ENCODE peak calls at places on chromosomes 16 and 17, in six cellular contexts. Z is K562, T is HepG2, E is HCT116, Q is GM12878, F is upper lobe of left lung. J is an unnamed sample.
A peak's percentile ranks its signal among the peaks of the same experiment; 100 is the strongest.

GRCh38 chr16:10565167-10565566 is 15.2 kb downstream of the EMP2 start:
- ATAC-seq in Z (no peak), T (peak; percentile 25), E (no peak), Q (no peak), F (peak; percentile 20), J (peak; percentile 34)

GRCh38 chr16:10180042-10180770 is 2.0 kb downstream of the GRIN2A start:
- ATAC-seq in Z (no peak), T (no peak), E (no peak), Q (no peak), F (no peak), J (no peak)

GRCh38 chr16:53773150-53773846 is 69.3 kb downstream of the FTO start:
- ATAC-seq in Z (peak; percentile 81), T (peak; percentile 86), E (peak; percentile 51), Q (peak; percentile 79), F (peak; percentile 60), J (peak; percentile 52)

GRCh38 chr17:73281926-73282325 is 20.2 kb upstream of the CPSF4L start:
- ATAC-seq in Z (peak; percentile 33), T (no peak), E (no peak), Q (peak; percentile 95), F (no peak), J (no peak)

GRCh38 chr16:28822520-28823290 is at the start of gene ATXN2L:
- ATAC-seq in Z (peak; percentile 63), T (peak; percentile 41), E (peak; percentile 63), Q (peak; percentile 58), F (peak; percentile 92), J (peak; percentile 77)

GRCh38 chr17:56026894-56027293 is 126.4 kb upstream of the ANKFN1 start:
- ATAC-seq in Z (no peak), T (no peak), E (no peak), Q (no peak), F (no peak), J (no peak)

GRCh38 chr17:48871551-48872351 is 20.8 kb upstream of the ATP5MC1 start:
- ATAC-seq in Z (peak; percentile 73), T (peak; percentile 96), E (no peak), Q (peak; percentile 59), F (no peak), J (peak; percentile 68)

GRCh38 chr16:87978127-87978526 is 26.9 kb downstream of the BANP start:
- ATAC-seq in Z (no peak), T (no peak), E (no peak), Q (no peak), F (no peak), J (no peak)

GRCh38 chr17:63258785-63259184 is 187.3 kb downstream of the CYB561 start:
- ATAC-seq in Z (no peak), T (no peak), E (no peak), Q (no peak), F (peak; percentile 21), J (no peak)

DNA sequence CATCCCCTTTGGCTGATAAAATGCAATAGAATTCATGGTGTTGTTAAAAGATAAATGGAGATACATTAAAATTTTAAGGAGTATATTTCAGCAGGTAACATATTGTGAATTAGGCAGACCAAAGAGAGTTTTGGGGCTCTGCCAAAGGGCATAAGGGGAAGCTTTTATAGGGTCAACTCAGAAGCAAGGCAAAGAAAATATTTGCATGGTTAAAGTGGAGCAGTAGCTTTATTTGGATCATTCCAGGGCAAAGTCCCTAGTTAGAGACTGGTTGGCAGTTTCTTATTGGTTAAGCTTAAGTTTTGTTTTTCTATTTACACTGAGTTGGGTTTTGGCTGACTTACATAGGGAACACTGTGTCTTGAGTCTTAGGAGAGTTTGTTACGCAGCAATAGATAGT is 75.1 kb upstream of the CA10 start:
- ATAC-seq in Z (no peak), T (no peak), E (no peak), Q (no peak), F (no peak), J (no peak)
- TF ChIP-seq CTCF in Z (no peak), T (no peak), E (no peak), Q (no peak), F (no peak), J (no peak)

GRCh38 chr16:3112058-3112880 is at the start of gene ZNF205:
- ATAC-seq in Z (peak; percentile 91), T (peak; percentile 97), E (peak; percentile 99), Q (peak; percentile 44), F (peak; percentile 92), J (peak; percentile 89)
- TF ChIP-seq POLR2AphosphoS5 in Z (no peak), T (peak; percentile 62), E (peak; percentile 82), Q (no peak), F (no peak), J (no peak)

DNA sequence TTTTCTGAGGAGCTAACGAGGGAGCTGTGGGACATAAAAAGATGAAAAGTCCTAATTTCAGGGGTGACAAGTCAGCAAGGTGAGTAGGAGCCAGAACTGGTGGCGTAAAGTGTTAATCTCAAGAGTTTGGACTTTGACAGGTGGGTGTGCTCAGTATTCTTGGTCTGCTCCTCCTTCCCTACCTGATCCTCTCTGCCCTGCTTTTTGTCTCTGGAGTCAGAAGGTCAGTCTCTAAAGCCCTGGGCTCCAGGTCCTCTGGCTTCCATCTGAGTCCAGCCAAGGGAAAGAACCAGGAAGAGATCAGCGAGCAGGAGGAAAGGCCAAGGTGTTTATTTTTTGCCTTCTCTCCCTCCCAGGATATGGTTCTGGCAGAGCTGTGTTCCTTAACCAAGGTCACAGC is 21.3 kb downstream of the GFOD2 start:
- ATAC-seq in Z (no peak), T (peak; percentile 34), E (no peak), Q (no peak), F (no peak), J (no peak)
- TF ChIP-seq POLR2A in Z (no peak), T (no peak), E (no peak), Q (no peak), F (no peak), J (no peak)

GRCh38 chr17:81843713-81844326 is 9.0 kb upstream of the PPP1R27 start:
- ATAC-seq in Z (no peak), T (no peak), E (peak; percentile 3), Q (no peak), F (no peak), J (no peak)

GRCh38 chr17:81840826-81841778 is 6.3 kb upstream of the PPP1R27 start:
- ATAC-seq in Z (no peak), T (peak; percentile 53), E (no peak), Q (no peak), F (no peak), J (no peak)

GRCh38 chr17:81841866-81842265 is 7.0 kb upstream of the PPP1R27 start:
- ATAC-seq in Z (no peak), T (peak; percentile 0), E (no peak), Q (no peak), F (no peak), J (no peak)

GRCh38 chr17:81842725-81843504 is 8.1 kb upstream of the PPP1R27 start:
- ATAC-seq in Z (peak; percentile 39), T (no peak), E (peak; percentile 13), Q (peak; percentile 14), F (no peak), J (peak; percentile 60)

GRCh38 chr17:81842378-81842724 is 7.5 kb upstream of the PPP1R27 start:
- ATAC-seq in Z (no peak), T (no peak), E (no peak), Q (no peak), F (no peak), J (no peak)
- TF ChIP-seq CTCF in Z (no peak), T (no peak), E (no peak), Q (no peak), F (no peak), J (no peak)

GRCh38 chr16:3822366-3823045 is 58.0 kb downstream of the CREBBP start:
- ATAC-seq in Z (peak; percentile 38), T (no peak), E (no peak), Q (peak; percentile 40), F (peak; percentile 82), J (no peak)

GRCh38 chr16:3819175-3819527 is 61.4 kb downstream of the CREBBP start:
- ATAC-seq in Z (no peak), T (no peak), E (no peak), Q (no peak), F (no peak), J (no peak)

GRCh38 chr16:3823427-3823826 is 57.1 kb downstream of the CREBBP start:
- ATAC-seq in Z (no peak), T (no peak), E (no peak), Q (no peak), F (no peak), J (no peak)

GRCh38 chr16:3816326-3816725 is 64.2 kb downstream of the CREBBP start:
- ATAC-seq in Z (no peak), T (no peak), E (no peak), Q (no peak), F (no peak), J (no peak)

DNA sequence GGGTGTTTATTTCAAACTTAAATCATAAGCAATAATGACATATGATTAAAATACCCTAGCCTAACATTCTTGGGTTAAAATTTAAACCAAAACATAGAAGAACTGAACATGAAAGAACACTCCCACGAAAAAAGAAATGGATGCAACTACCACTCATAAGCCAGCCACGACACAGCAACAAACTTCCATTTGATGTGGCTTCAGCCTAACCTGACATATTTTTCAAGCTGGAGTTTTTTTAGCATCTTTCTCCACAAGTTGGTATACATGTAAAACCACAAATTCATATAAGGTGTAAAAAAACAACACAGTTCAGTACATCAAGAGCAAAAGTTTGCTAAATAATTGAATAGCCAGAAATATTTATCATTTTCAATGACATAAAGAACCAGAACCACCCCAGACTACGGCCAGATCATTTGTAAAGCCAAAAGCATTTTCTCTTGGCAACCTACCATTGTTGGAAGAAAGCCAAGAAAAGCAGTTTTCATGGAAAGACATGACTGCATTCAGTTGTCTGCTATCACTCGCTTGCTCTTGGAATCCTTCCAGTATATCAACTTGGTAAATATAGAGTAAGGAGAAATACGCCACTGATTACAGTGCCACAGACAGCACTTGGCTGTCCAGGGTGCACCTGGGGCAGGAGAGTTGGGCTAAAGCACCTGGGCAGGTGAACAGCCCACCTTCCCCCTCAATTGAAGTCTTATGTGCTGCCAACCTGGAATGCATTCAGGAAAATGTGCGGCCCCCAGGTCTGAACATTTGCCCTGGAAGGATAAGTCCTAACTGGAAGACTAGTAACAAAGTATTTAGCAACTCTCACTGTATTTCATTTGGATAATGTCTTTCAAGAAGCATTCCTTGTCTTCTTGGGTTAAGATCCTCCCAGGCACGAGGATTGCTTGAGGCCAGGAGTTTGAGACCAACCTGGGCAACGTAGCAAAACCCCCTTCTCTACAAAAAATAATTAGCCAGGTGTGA is 60.5 kb downstream of the CREBBP start:
- ATAC-seq in Z (no peak), T (no peak), E (peak; percentile 50), Q (no peak), F (peak; percentile 60), J (peak; percentile 57)
- TF ChIP-seq POLR2AphosphoS5 in Z (no peak), T (no peak), E (no peak), Q (no peak), F (no peak), J (peak; percentile 37)

J was measured in gastroesophageal sphincter.